ENCODE peak calls at places on chromosomes 6 and 20, in ten cellular contexts. A is ACHN; R is keratinocyte; V is NCI-H1105; I is fibroblast of mammary gland; B is fibroblast of pulmonary artery; O is IMR-90; N is EH; H is endothelial cell; F is activated CD4-positive, alpha-beta T cell treated with anti-CD3 and anti-CD28 coated beads, Interleukin-2, amount 50 U/mL, for 24 hours. G is an unnamed sample.

GRCh38 chr6:150380256-150380655 is 11.4 kb downstream of the IYD start:
- DNase-seq in I (peak; percentile 58), O (no peak), H (no peak), R (no peak), V (no peak), B (no peak), F (no peak), A (no peak), N (no peak), G (no peak)

GRCh38 chr6:14228571-14228970 is 111.0 kb downstream of the CD83 start:
- DNase-seq in R (no peak), H (no peak), A (no peak), O (peak; percentile 62), F (no peak), N (peak; percentile 63), I (peak; percentile 78), B (peak; percentile 18), V (no peak), G (no peak)

GRCh38 chr6:119979862-119980261 is 630.3 kb upstream of the MAN1A1 start:
- DNase-seq in B (peak; percentile 12), F (no peak), H (no peak), A (peak; percentile 25), V (no peak), O (peak; percentile 2), N (no peak), I (peak; percentile 41), R (no peak), G (no peak)

GRCh38 chr6:128432394-128432793 is 88.0 kb downstream of the PTPRK start:
- DNase-seq in R (no peak), F (no peak), A (peak; percentile 12), B (peak; percentile 58), I (peak; percentile 62), N (peak; percentile 72), O (peak; percentile 74), V (no peak), H (no peak), G (no peak)

GRCh38 chr6:6686748-6687601 is 98.5 kb downstream of the LY86 start:
- DNase-seq in H (peak; percentile 95), I (peak; percentile 40), B (peak; percentile 72), O (no peak), V (peak; percentile 98), R (peak; percentile 96), A (peak; percentile 97), F (no peak), N (peak; percentile 74), G (no peak)

GRCh38 chr6:50361641-50362331 is 312.1 kb upstream of the DEFB112 start:
- DNase-seq in B (no peak), N (no peak), V (no peak), O (no peak), R (no peak), I (peak; percentile 1), H (no peak), A (no peak), F (no peak), G (no peak)

GRCh38 chr6:157030756-157031155 is 253.6 kb downstream of the ARID1B start:
- DNase-seq in N (no peak), I (no peak), A (peak; percentile 54), V (no peak), O (no peak), R (no peak), F (no peak), B (no peak), H (no peak), G (no peak)

GRCh38 chr20:5172903-5173463 is 46.2 kb downstream of the CDS2 start:
- DNase-seq in H (no peak), F (no peak), I (no peak), A (no peak), B (no peak), O (no peak), R (no peak), V (no peak), N (no peak), G (no peak)

GRCh38 chr20:54622338-54623280 is 147.2 kb downstream of the DOK5 start:
- DNase-seq in R (no peak), F (no peak), I (peak; percentile 59), H (no peak), V (no peak), A (no peak), O (peak; percentile 34), N (peak; percentile 2), B (no peak), G (no peak)

GRCh38 chr6:44171899-44172546 is 13.4 kb downstream of the CAPN11 start:
- DNase-seq in A (no peak), I (no peak), N (no peak), V (no peak), B (no peak), O (no peak), H (no peak), F (peak; percentile 9), R (no peak), G (no peak)

GRCh38 chr6:74597266-74597665 is 608.6 kb downstream of the COL12A1 start:
- DNase-seq in B (peak; percentile 69), H (no peak), N (peak; percentile 58), O (peak; percentile 76), V (no peak), F (no peak), I (peak; percentile 82), R (no peak), A (no peak), G (no peak)

GRCh38 chr6:47247227-47247797 is 62.4 kb downstream of the TNFRSF21 start:
- DNase-seq in V (peak; percentile 73), R (no peak), H (no peak), B (peak; percentile 31), F (no peak), O (no peak), I (peak; percentile 28), A (no peak), N (no peak), G (no peak)

GRCh38 chr20:39778431-39778830 is 816.3 kb downstream of the DHX35 start:
- DNase-seq in I (no peak), B (no peak), O (no peak), R (no peak), V (no peak), N (no peak), A (no peak), H (no peak), F (no peak), G (no peak)

GRCh38 chr6:53313784-53314382 is 34.9 kb downstream of the ELOVL5 start:
- DNase-seq in F (no peak), A (no peak), I (peak; percentile 80), R (no peak), V (no peak), B (peak; percentile 92), O (peak; percentile 48), H (no peak), N (peak; percentile 75), G (no peak)

GRCh38 chr6:139296927-139297326 is 5.1 kb upstream of the TXLNB start:
- DNase-seq in I (peak; percentile 84), F (no peak), A (no peak), B (peak; percentile 50), R (no peak), O (peak; percentile 69), H (no peak), V (no peak), N (peak; percentile 79), G (no peak)

GRCh38 chr6:99349620-99350141 is at the start of gene FAXC:
- DNase-seq in N (peak; percentile 49), O (peak; percentile 14), B (peak; percentile 13), V (peak; percentile 83), I (no peak), H (peak; percentile 38), A (peak; percentile 50), F (no peak), R (no peak), G (no peak)

GRCh38 chr6:6331393-6331792 is 10.9 kb upstream of the F13A1 start:
- DNase-seq in A (no peak), F (no peak), H (no peak), R (no peak), N (no peak), I (no peak), V (no peak), B (no peak), O (no peak), G (no peak)

GRCh38 chr6:169188051-169188863 is 65.4 kb downstream of the THBS2 start:
- DNase-seq in R (no peak), V (no peak), A (peak; percentile 10), N (peak; percentile 89), H (no peak), F (no peak), O (peak; percentile 100), B (peak; percentile 91), I (peak; percentile 99), G (no peak)

GRCh38 chr20:52313335-52313963 is 121.9 kb upstream of the ZFP64 start:
- DNase-seq in O (peak; percentile 35), N (peak; percentile 27), A (peak; percentile 43), F (no peak), H (peak; percentile 9), R (no peak), V (peak; percentile 51), I (peak; percentile 53), B (peak; percentile 60), G (no peak)

GRCh38 chr20:51379601-51380341 is 162.7 kb downstream of the NFATC2 start:
- DNase-seq in I (peak; percentile 38), A (no peak), O (no peak), F (no peak), V (no peak), N (no peak), R (no peak), H (no peak), B (no peak), G (no peak)

GRCh38 chr6:31892821-31893220 is 4.7 kb downstream of the EHMT2 start:
- DNase-seq in H (no peak), R (no peak), N (no peak), F (no peak), O (no peak), I (no peak), A (peak; percentile 27), V (no peak), B (no peak), G (no peak)

GRCh38 chr6:74671558-74672025 is 534.3 kb downstream of the COL12A1 start:
- DNase-seq in R (no peak), N (peak; percentile 95), B (peak; percentile 65), O (peak; percentile 91), I (peak; percentile 96), A (no peak), H (no peak), V (no peak), F (no peak), G (no peak)

GRCh38 chr6:85460154-85460950 is 10.5 kb downstream of the NT5E start:
- DNase-seq in B (peak; percentile 36), F (no peak), H (peak; percentile 21), V (no peak), N (peak; percentile 48), R (no peak), I (no peak), O (no peak), A (no peak), G (no peak)